ENCODE peak calls at places on chromosomes 2 and 18, in five cellular contexts. W is brain microvascular endothelial cell, E is tibial artery, H is HepG2, B is psoas muscle. Y is an unnamed sample.

GRCh38 chr2:67210430-67210829 is 186.7 kb upstream of the ETAA1 start:
- DNase-seq in W (no peak), B (no peak), E (no peak), H (no peak), Y (no peak)

GRCh38 chr18:48841381-48842258 is 109.1 kb downstream of the SMAD7 start:
- DNase-seq in E (peak; percentile 85), H (peak; percentile 27), W (no peak), B (peak; percentile 53), Y (no peak)

GRCh38 chr2:156396126-156396525 is 40.1 kb upstream of the GPD2 start:
- DNase-seq in E (no peak), B (no peak), H (no peak), W (no peak), Y (no peak)

GRCh38 chr2:48144777-48145176 is 238.5 kb upstream of the FBXO11 start:
- DNase-seq in B (no peak), W (peak; percentile 12), H (no peak), E (no peak), Y (no peak)

GRCh38 chr2:230721712-230722111 is 9.1 kb downstream of the CAB39 start:
- DNase-seq in B (no peak), W (no peak), H (no peak), E (no peak), Y (no peak)

GRCh38 chr18:61530681-61531080 is 197.5 kb downstream of the CDH20 start:
- DNase-seq in H (no peak), B (no peak), W (no peak), E (no peak), Y (no peak)

GRCh38 chr2:160294339-160294803 is 94.3 kb upstream of the ITGB6 start:
- DNase-seq in H (no peak), E (peak; percentile 56), W (peak; percentile 85), B (peak; percentile 65), Y (peak; percentile 50)

GRCh38 chr2:109376115-109376514 is 237.7 kb downstream of the SEPTIN10 start:
- DNase-seq in W (no peak), H (no peak), B (no peak), E (peak; percentile 18), Y (no peak)

GRCh38 chr2:138486347-138487198 is 15.0 kb upstream of the SPOPL start:
- DNase-seq in E (no peak), W (no peak), H (no peak), B (no peak), Y (no peak)

GRCh38 chr2:38697116-38697840 is 31.4 kb downstream of the GALM start:
- DNase-seq in B (no peak), E (no peak), W (no peak), H (no peak), Y (no peak)

GRCh38 chr2:53252115-53252514 is 515.5 kb upstream of the CHAC2 start:
- DNase-seq in H (no peak), B (no peak), W (peak; percentile 16), E (no peak), Y (no peak)

GRCh38 chr2:139296672-139297209 is 516.6 kb upstream of the NXPH2 start:
- DNase-seq in H (no peak), E (no peak), B (no peak), W (no peak), Y (no peak)

GRCh38 chr2:231545105-231545902 is 15.1 kb upstream of the NMUR1 start:
- DNase-seq in H (no peak), B (no peak), E (peak; percentile 40), W (peak; percentile 89), Y (no peak)

GRCh38 chr2:27024188-27024587 is 8.6 kb upstream of the TMEM214 start:
- DNase-seq in W (no peak), H (no peak), B (no peak), E (no peak), Y (no peak)

GRCh38 chr2:221390846-221391245 is 181.3 kb downstream of the EPHA4 start:
- DNase-seq in B (no peak), H (no peak), W (no peak), E (no peak), Y (no peak)

GRCh38 chr2:223604231-223604630 is 2.1 kb upstream of the SCG2 start:
- DNase-seq in H (no peak), B (no peak), E (no peak), W (no peak), Y (no peak)
- H3K27ac ChIP-seq in H (no peak overlapping the region), B (no peak overlapping the region), E (no peak overlapping the region), W (no peak overlapping the region), Y (no peak overlapping the region)

DNA sequence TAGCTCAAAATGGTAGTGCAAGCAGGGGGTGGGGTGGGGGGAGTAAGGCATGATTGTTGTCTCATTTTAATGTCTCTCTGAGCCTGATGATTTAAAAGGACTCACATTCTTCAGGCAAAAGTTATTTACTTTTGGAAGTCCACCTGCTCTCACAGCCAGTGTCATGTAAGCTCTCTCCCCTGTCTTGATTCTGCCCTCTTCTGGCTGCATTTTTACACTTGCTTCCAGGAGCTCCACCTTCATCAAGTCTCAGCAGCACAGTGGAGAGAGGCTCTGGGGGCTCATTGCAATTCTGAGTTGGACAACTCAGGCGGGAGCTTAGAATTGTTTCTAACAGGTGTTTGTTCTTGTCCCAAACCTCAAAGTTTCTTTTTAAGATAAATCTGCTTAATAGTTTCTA is 39.2 kb downstream of the GNAL start:
- DNase-seq in H (peak; percentile 14), E (no peak), B (no peak), W (peak; percentile 15), Y (no peak)
- TF ChIP-seq CTCF in H (peak; percentile 38), E (no peak), B (no peak), W (peak; percentile 53), Y (no peak)

DNA sequence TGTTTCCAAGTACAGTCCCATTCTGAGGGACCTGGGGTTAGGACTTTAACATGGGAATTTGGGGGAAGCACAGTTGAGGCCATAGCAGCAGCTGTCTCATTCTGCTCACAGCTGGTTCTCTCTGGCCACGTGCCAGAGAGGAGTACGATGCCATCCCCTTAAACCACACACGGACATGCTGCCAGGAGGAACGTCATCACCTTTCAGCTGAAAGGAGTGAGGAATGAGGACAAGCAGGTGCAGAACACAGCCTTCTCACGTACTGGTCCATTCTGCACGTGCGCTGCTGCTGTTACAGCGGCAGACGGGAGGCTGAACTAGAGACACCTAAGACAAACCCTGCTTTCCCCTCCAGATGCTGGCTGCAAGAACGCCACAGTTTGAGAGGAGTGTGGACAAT is 33.5 kb downstream of the ODC1 start:
- DNase-seq in H (no peak), W (no peak), B (no peak), E (no peak), Y (no peak)
- H3K4me3 ChIP-seq in H (no peak overlapping the region), W (no peak overlapping the region), B (no peak overlapping the region), E (no peak overlapping the region), Y (no peak overlapping the region)

GRCh38 chr2:189579585-189579984 is 1.0 kb downstream of the SLC40A1 start:
- DNase-seq in E (no peak), H (no peak), W (no peak), B (no peak), Y (no peak)

GRCh38 chr2:189582140-189582825 is 1.7 kb upstream of the SLC40A1 start:
- DNase-seq in H (no peak), W (no peak), B (no peak), E (no peak), Y (no peak)

GRCh38 chr2:189580267-189580661 is 322 bp downstream of the SLC40A1 start:
- DNase-seq in H (peak; percentile 40), B (peak; percentile 21), W (no peak), E (peak; percentile 27), Y (no peak)

GRCh38 chr2:189581354-189582139 is 961 bp upstream of the SLC40A1 start:
- DNase-seq in W (no peak), H (peak; percentile 62), B (peak; percentile 25), E (no peak), Y (no peak)

GRCh38 chr2:189580662-189581353 is at the start of gene SLC40A1:
- DNase-seq in W (peak; percentile 14), E (peak; percentile 73), H (peak; percentile 67), B (peak; percentile 86), Y (peak; percentile 66)
- H3K27ac ChIP-seq in W (no peak within 1 kb of the TSS), E (peak within 1 kb of the TSS; percentile 96), H (peak within 1 kb of the TSS; percentile 56), B (peak within 1 kb of the TSS; percentile 96), Y (peak within 1 kb of the TSS; percentile 90)

GRCh38 chr2:79984476-79984875 is 320.1 kb downstream of the LRRTM1 start:
- DNase-seq in B (no peak), H (no peak), W (no peak), E (no peak), Y (no peak)

GRCh38 chr2:79981316-79981715 is 323.2 kb downstream of the LRRTM1 start:
- DNase-seq in E (no peak), B (no peak), W (no peak), H (no peak), Y (no peak)

GRCh38 chr2:79980816-79981215 is 323.7 kb downstream of the LRRTM1 start:
- DNase-seq in W (no peak), H (no peak), B (no peak), E (no peak), Y (no peak)

GRCh38 chr2:79980116-79980515 is 324.4 kb downstream of the LRRTM1 start:
- DNase-seq in W (no peak), B (no peak), H (no peak), E (no peak), Y (no peak)

DNA sequence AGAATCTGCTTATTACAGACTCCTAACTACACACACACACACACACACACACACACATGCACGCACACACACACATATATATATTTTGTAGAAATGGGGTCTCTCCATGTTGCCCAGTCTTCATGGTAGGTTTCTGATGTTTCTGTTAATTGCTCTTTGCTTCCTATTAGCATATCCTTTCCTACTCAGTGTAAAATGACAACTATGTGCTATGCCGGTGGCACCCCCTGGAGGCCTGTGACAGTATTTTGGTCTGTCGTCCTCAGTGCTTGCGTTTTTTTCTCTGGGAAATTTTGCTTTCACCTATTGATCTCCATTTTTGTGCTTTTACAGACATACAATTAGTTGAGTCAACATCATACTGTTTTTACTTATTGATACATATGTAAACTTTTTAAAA is 322.1 kb downstream of the LRRTM1 start:
- DNase-seq in E (no peak), W (no peak), B (no peak), H (peak; percentile 18), Y (no peak)
- TF ChIP-seq CTCF in E (no peak), W (peak; percentile 52), B (no peak), H (peak; percentile 56), Y (no peak)

GRCh38 chr2:176115883-176116813 is at the start of gene HOXD10:
- DNase-seq in B (no peak), E (no peak), H (no peak), W (no peak), Y (no peak)

GRCh38 chr2:176120369-176121307 is 1.9 kb upstream of the HOXD9 start:
- DNase-seq in B (no peak), E (no peak), H (no peak), W (no peak), Y (no peak)

GRCh38 chr2:176117162-176117822 is 714 bp downstream of the HOXD10 start:
- DNase-seq in E (no peak), B (no peak), W (no peak), H (no peak), Y (no peak)

GRCh38 chr2:176118606-176119370 is 2.2 kb downstream of the HOXD10 start:
- DNase-seq in W (no peak), B (no peak), E (no peak), H (peak; percentile 54), Y (no peak)

GRCh38 chr2:176117823-176118376 is 1.3 kb downstream of the HOXD10 start:
- DNase-seq in W (no peak), H (no peak), E (no peak), B (no peak), Y (no peak)
- H3K4me3 ChIP-seq in W (no peak overlapping the region), H (no peak overlapping the region), E (no peak overlapping the region), B (no peak overlapping the region), Y (no peak overlapping the region)

Y was measured in tibial nerve.